ENCODE peak calls at places on chromosomes 1 and 21, in seven cellular contexts. Q is DMS153; B is AML-193; F is fibroblast of the aortic adventitia; K is T follicular helper cell; V is stimulated activated CD4-positive, alpha-beta T cell treated with anti-CD3 and anti-CD28 coated beads, Interleukin-1b, Interleukin-23, amount 100 ng/mL, for 48 hours; M is NCI-H1092. G is an unnamed sample.

GRCh38 chr1:187759934-187760333 is 931.2 kb downstream of the PLA2G4A start:
- DNase-seq in M (no peak), Q (no peak), B (no peak), V (no peak), F (no peak), K (no peak), G (no peak)

GRCh38 chr1:178633068-178633467 is 92.0 kb upstream of the RALGPS2 start:
- DNase-seq in V (no peak), K (no peak), F (peak; percentile 70), B (no peak), M (no peak), Q (no peak), G (no peak)

GRCh38 chr21:46425566-46425965 is 33.1 kb upstream of the DIP2A start:
- DNase-seq in F (no peak), B (no peak), Q (peak; percentile 48), K (peak; percentile 13), V (peak; percentile 32), M (peak; percentile 61), G (peak; percentile 94)

GRCh38 chr1:117427297-117427696 is 60.0 kb downstream of the MAN1A2 start:
- DNase-seq in B (no peak), K (no peak), Q (no peak), M (no peak), V (no peak), F (no peak), G (no peak)

GRCh38 chr1:194644528-194644927 is 1458.1 kb upstream of the B3GALT2 start:
- DNase-seq in B (no peak), M (no peak), Q (no peak), F (no peak), K (no peak), V (no peak), G (no peak)

GRCh38 chr1:83990734-83991133 is 8.2 kb downstream of the TTLL7 start:
- DNase-seq in Q (no peak), V (no peak), M (no peak), K (no peak), F (no peak), B (no peak), G (no peak)

GRCh38 chr1:185720633-185721272 is 13.4 kb upstream of the HMCN1 start:
- DNase-seq in K (no peak), Q (no peak), M (no peak), B (peak; percentile 34), F (peak; percentile 97), V (no peak), G (no peak)

GRCh38 chr1:158952416-158952815 is 21.1 kb downstream of the PYHIN1 start:
- DNase-seq in F (no peak), B (peak; percentile 19), V (no peak), K (no peak), Q (peak; percentile 37), M (no peak), G (no peak)

GRCh38 chr1:156852414-156852874 is 6.5 kb downstream of the INSRR start:
- DNase-seq in M (peak; percentile 98), Q (peak; percentile 95), B (no peak), V (no peak), F (peak; percentile 34), K (no peak), G (peak; percentile 99)

GRCh38 chr1:20061866-20062265 is 8.1 kb upstream of the PLA2G5 start:
- DNase-seq in Q (no peak), B (no peak), M (no peak), K (no peak), V (no peak), F (no peak), G (no peak)

GRCh38 chr1:97902067-97902466 is 18.8 kb downstream of the DPYD start:
- DNase-seq in K (no peak), F (peak; percentile 30), B (no peak), Q (no peak), M (no peak), V (no peak), G (no peak)

GRCh38 chr1:149848340-149848771 is 51.0 kb upstream of the BOLA1 start:
- DNase-seq in B (no peak), F (no peak), M (no peak), Q (no peak), K (no peak), V (no peak), G (no peak)

GRCh38 chr1:8497196-8497878 is 179.4 kb downstream of the SLC45A1 start:
- DNase-seq in V (no peak), K (no peak), B (peak; percentile 80), Q (no peak), M (no peak), F (peak; percentile 80), G (no peak)